ENCODE peak calls at places on chromosome 21, in ten cellular contexts. T is H1; A is C1 segment of cervical spinal cord; P is pons; J is T-helper 1 cell; E is stimulated activated CD4-positive, alpha-beta T cell treated with anti-CD3 and anti-CD28 coated beads, Interleukin-1b, Interleukin-23, amount 100 ng/mL, for 4 hours; Z is NCI-H2029; V is colonic mucosa; X is stimulated activated CD8-positive, alpha-beta memory T cell treated with anti-CD3 and anti-CD28 coated beads, Interleukin-7, amount 100 ng/mL, for 48 hours; L is mesothelial cell of epicardium. I is an unnamed sample.

GRCh38 chr21:18384771-18385170 is 18.8 kb downstream of the TMPRSS15 start:
- DNase-seq in V (no peak), Z (no peak), T (no peak), X (no peak), L (no peak), P (peak), A (no peak), J (no peak), E (no peak), I (no peak)

GRCh38 chr21:45073301-45074047 is 906 bp upstream of the ADARB1 start:
- DNase-seq in V (peak), J (no peak), X (no peak), T (no peak), A (peak), P (no peak), L (peak), Z (no peak), E (no peak), I (no peak)

GRCh38 chr21:21268885-21269284 is 270.7 kb downstream of the NCAM2 start:
- DNase-seq in L (no peak), P (no peak), J (no peak), X (no peak), Z (no peak), T (no peak), V (no peak), A (no peak), E (no peak), I (no peak)

GRCh38 chr21:41634858-41635257 is 126.9 kb upstream of the TMPRSS2 start:
- DNase-seq in L (no peak), J (no peak), A (no peak), Z (no peak), V (no peak), T (no peak), P (no peak), E (no peak), X (no peak), I (no peak)

GRCh38 chr21:43956019-43956666 is 56.0 kb upstream of the TRAPPC10 start:
- DNase-seq in E (no peak), L (no peak), T (no peak), A (no peak), X (no peak), Z (no peak), J (no peak), P (no peak), V (no peak), I (no peak)

GRCh38 chr21:36115138-36115710 is 19.7 kb upstream of the CBR3 start:
- DNase-seq in T (no peak), P (no peak), V (no peak), L (no peak), X (no peak), J (no peak), Z (no peak), A (no peak), E (no peak), I (no peak)

GRCh38 chr21:36212513-36212780 is 55.8 kb downstream of the DOP1B start:
- DNase-seq in E (no peak), Z (no peak), T (no peak), P (no peak), A (no peak), L (no peak), V (no peak), X (no peak), J (no peak), I (no peak)

GRCh38 chr21:38306407-38306806 is 49.6 kb downstream of the KCNJ15 start:
- DNase-seq in T (no peak), P (no peak), V (no peak), Z (no peak), X (no peak), J (no peak), L (no peak), E (no peak), A (no peak), I (no peak)

GRCh38 chr21:34938079-34938764 is 110.9 kb downstream of the RUNX1 start:
- DNase-seq in A (no peak), V (no peak), L (no peak), X (no peak), P (no peak), T (no peak), J (no peak), E (no peak), Z (no peak), I (no peak)

GRCh38 chr21:42332557-42332956 is 17.3 kb upstream of the TFF3 start:
- DNase-seq in V (peak), P (no peak), X (no peak), J (no peak), L (peak), T (no peak), Z (no peak), A (no peak), E (no peak), I (no peak)

GRCh38 chr21:42369821-42370220 is 3.5 kb upstream of the TFF1 start:
- DNase-seq in Z (no peak), J (no peak), V (no peak), P (no peak), T (peak), E (no peak), A (no peak), X (no peak), L (no peak), I (no peak)

GRCh38 chr21:45460611-45461368 is 55.8 kb downstream of the COL18A1 start:
- DNase-seq in E (no peak), V (no peak), L (no peak), A (no peak), P (no peak), X (no peak), Z (no peak), J (no peak), T (no peak), I (no peak)

GRCh38 chr21:42260121-42260520 is 41.2 kb downstream of the ABCG1 start:
- DNase-seq in Z (no peak), X (no peak), T (no peak), L (no peak), J (no peak), E (no peak), P (no peak), A (no peak), V (no peak), I (no peak)

GRCh38 chr21:37780991-37781983 is 135.0 kb downstream of the KCNJ6 start:
- DNase-seq in L (no peak), V (no peak), J (no peak), P (no peak), A (no peak), T (no peak), X (no peak), E (no peak), Z (no peak), I (no peak)

GRCh38 chr21:45852886-45853400 is 128.6 kb upstream of the COL6A1 start:
- DNase-seq in P (no peak), X (no peak), L (no peak), T (no peak), V (no peak), E (no peak), J (no peak), Z (no peak), A (no peak), I (no peak)

GRCh38 chr21:17118638-17119384 is 394.0 kb upstream of the CXADR start:
- DNase-seq in T (no peak), E (no peak), P (no peak), Z (no peak), V (no peak), J (no peak), A (no peak), L (no peak), X (no peak), I (no peak)

GRCh38 chr21:46610018-46610701 is 5.3 kb upstream of the S100B start:
- DNase-seq in L (no peak), Z (no peak), X (no peak), T (no peak), J (no peak), P (no peak), A (no peak), V (no peak), E (no peak), I (no peak)

GRCh38 chr21:40671721-40672120 is 175.2 kb downstream of the DSCAM start:
- DNase-seq in P (no peak), V (no peak), E (no peak), L (no peak), A (no peak), J (no peak), T (no peak), X (no peak), Z (no peak), I (no peak)

GRCh38 chr21:42503711-42504110 is 7.7 kb upstream of the RSPH1 start:
- DNase-seq in A (no peak), T (no peak), J (no peak), V (no peak), L (no peak), E (no peak), Z (no peak), P (no peak), X (no peak), I (no peak)

GRCh38 chr21:38244407-38244787 is 12.4 kb upstream of the KCNJ15 start:
- DNase-seq in Z (peak), A (no peak), P (no peak), E (no peak), L (no peak), V (no peak), X (no peak), J (no peak), T (no peak), I (no peak)

GRCh38 chr21:44818636-44819011 is 762 bp upstream of the SUMO3 start:
- DNase-seq in E (no peak), L (no peak), T (no peak), Z (no peak), X (no peak), A (peak), P (no peak), V (peak), J (no peak), I (no peak)

GRCh38 chr21:17386498-17386897 is 126.3 kb upstream of the CXADR start:
- DNase-seq in A (no peak), V (no peak), E (no peak), J (no peak), L (no peak), X (no peak), T (no peak), Z (no peak), P (no peak), I (no peak)

GRCh38 chr21:35011681-35012080 is 37.4 kb downstream of the RUNX1 start:
- DNase-seq in T (no peak), Z (no peak), E (no peak), J (no peak), A (no peak), L (no peak), P (no peak), X (no peak), V (no peak), I (no peak)

I was measured in immature natural killer cell.